ENCODE peak calls at places on chromosome 5, in ten cellular contexts. A is WTC11; T is NCI-H1694 treated with DMSO at 0.1 percent for 48 hours; M is heart left ventricle; R is HT1080; L is amygdala; Y is NCI-H748 treated with DMSO at 0.1 percent for 48 hours; W is stimulated activated naive CD8-positive, alpha-beta T cell treated with anti-CD3 and anti-CD28 coated beads, Interleukin-15, Interleukin-2, amounts not matched to agents 100 U/mL and 50 U/mL, for 24 hours; N is colonic mucosa; E is GM12865. B is an unnamed sample.

GRCh38 chr5:61397238-61397637 is 65.2 kb downstream of the ZSWIM6 start:
- DNase-seq in A (no peak), T (no peak), M (no peak), R (no peak), L (no peak), Y (no peak), W (no peak), N (no peak), E (no peak), B (peak)

GRCh38 chr5:73120222-73121108 is at the start of gene TMEM171:
- DNase-seq in A (peak), T (no peak), M (no peak), R (no peak), L (no peak), Y (peak), W (no peak), N (peak), E (no peak), B (no peak)

GRCh38 chr5:17305964-17306725 is 88.7 kb downstream of the BASP1 start:
- DNase-seq in A (no peak), T (no peak), M (no peak), R (no peak), L (no peak), Y (peak), W (no peak), N (peak), E (no peak), B (peak)

GRCh38 chr5:111748304-111748763 is 8.7 kb downstream of the NREP start:
- DNase-seq in A (no peak), T (no peak), M (no peak), R (peak), L (no peak), Y (no peak), W (no peak), N (no peak), E (peak), B (no peak)

GRCh38 chr5:137667341-137667740 is 68.5 kb downstream of the KLHL3 start:
- DNase-seq in A (no peak), T (no peak), M (no peak), R (no peak), L (no peak), Y (no peak), W (no peak), N (no peak), E (no peak), B (no peak)

GRCh38 chr5:91361790-91362189 is 21.3 kb downstream of the ARRDC3 start:
- DNase-seq in A (no peak), T (no peak), M (no peak), R (no peak), L (no peak), Y (no peak), W (no peak), N (no peak), E (no peak), B (no peak)

GRCh38 chr5:137629646-137630045 is 106.2 kb downstream of the KLHL3 start:
- DNase-seq in A (peak), T (peak), M (no peak), R (peak), L (no peak), Y (peak), W (no peak), N (no peak), E (peak), B (peak)

GRCh38 chr5:170404398-170404797 is 15.2 kb upstream of the KCNMB1 start:
- DNase-seq in A (no peak), T (no peak), M (no peak), R (no peak), L (no peak), Y (no peak), W (no peak), N (no peak), E (peak), B (no peak)

GRCh38 chr5:111063709-111064322 is 7.7 kb upstream of the TSLP start:
- DNase-seq in A (no peak), T (no peak), M (no peak), R (peak), L (no peak), Y (no peak), W (no peak), N (no peak), E (peak), B (no peak)

GRCh38 chr5:141763526-141763925 is 81.5 kb upstream of the ARAP3 start:
- DNase-seq in A (no peak), T (peak), M (peak), R (no peak), L (no peak), Y (peak), W (no peak), N (no peak), E (no peak), B (no peak)

GRCh38 chr5:42842860-42843641 is 31.4 kb upstream of the SELENOP start:
- DNase-seq in A (no peak), T (no peak), M (no peak), R (no peak), L (no peak), Y (no peak), W (no peak), N (no peak), E (no peak), B (peak)

GRCh38 chr5:27612161-27612560 is 573.8 kb upstream of the CDH9 start:
- DNase-seq in A (no peak), T (no peak), M (no peak), R (peak), L (no peak), Y (no peak), W (no peak), N (no peak), E (no peak), B (no peak)

GRCh38 chr5:57184322-57184721 is 10.5 kb downstream of the GPBP1 start:
- DNase-seq in A (no peak), T (no peak), M (no peak), R (no peak), L (no peak), Y (no peak), W (no peak), N (no peak), E (no peak), B (no peak)

GRCh38 chr5:76456258-76456657 is 53.2 kb downstream of the IQGAP2 start:
- DNase-seq in A (no peak), T (no peak), M (no peak), R (no peak), L (no peak), Y (no peak), W (no peak), N (no peak), E (no peak), B (no peak)

GRCh38 chr5:175598774-175599173 is 59.1 kb upstream of the HRH2 start:
- DNase-seq in A (no peak), T (no peak), M (no peak), R (no peak), L (no peak), Y (no peak), W (no peak), N (no peak), E (no peak), B (no peak)

GRCh38 chr5:53923969-53924876 is 363.8 kb downstream of the NDUFS4 start:
- DNase-seq in A (no peak), T (no peak), M (no peak), R (no peak), L (no peak), Y (no peak), W (no peak), N (no peak), E (no peak), B (no peak)

GRCh38 chr5:40428129-40428528 is 251.6 kb upstream of the PTGER4 start:
- DNase-seq in A (no peak), T (no peak), M (no peak), R (peak), L (no peak), Y (no peak), W (peak), N (no peak), E (no peak), B (peak)

GRCh38 chr5:34007116-34007674 is 655 bp downstream of the AMACR start:
- DNase-seq in A (no peak), T (no peak), M (no peak), R (no peak), L (peak), Y (peak), W (no peak), N (no peak), E (no peak), B (peak)

GRCh38 chr5:9233712-9234111 is 312.2 kb downstream of the SEMA5A start:
- DNase-seq in A (peak), T (no peak), M (no peak), R (no peak), L (no peak), Y (no peak), W (no peak), N (no peak), E (no peak), B (no peak)

GRCh38 chr5:100615362-100615761 is 80.2 kb downstream of the FAM174A start:
- DNase-seq in A (no peak), T (no peak), M (no peak), R (no peak), L (no peak), Y (no peak), W (no peak), N (no peak), E (no peak), B (no peak)

GRCh38 chr5:137039939-137040515 is 459.1 kb downstream of the SPOCK1 start:
- DNase-seq in A (no peak), T (peak), M (no peak), R (no peak), L (no peak), Y (no peak), W (no peak), N (no peak), E (no peak), B (no peak)

GRCh38 chr5:28397502-28397941 is 1359.1 kb upstream of the CDH9 start:
- DNase-seq in A (no peak), T (no peak), M (no peak), R (no peak), L (no peak), Y (no peak), W (no peak), N (no peak), E (no peak), B (no peak)

GRCh38 chr5:33994845-33995244 is 10.4 kb upstream of the SLC45A2 start:
- DNase-seq in A (no peak), T (no peak), M (no peak), R (peak), L (no peak), Y (no peak), W (no peak), N (no peak), E (no peak), B (no peak)

GRCh38 chr5:102600964-102601363 is 102.2 kb upstream of the SLCO6A1 start:
- DNase-seq in A (no peak), T (no peak), M (no peak), R (peak), L (no peak), Y (no peak), W (no peak), N (no peak), E (no peak), B (no peak)

GRCh38 chr5:119270121-119270565 is 85.7 kb upstream of the TNFAIP8 start:
- DNase-seq in A (no peak), T (no peak), M (no peak), R (no peak), L (no peak), Y (no peak), W (no peak), N (no peak), E (no peak), B (no peak)

GRCh38 chr5:174292348-174292747 is 246.8 kb downstream of the NSG2 start:
- DNase-seq in A (no peak), T (no peak), M (no peak), R (peak), L (no peak), Y (no peak), W (no peak), N (no peak), E (peak), B (no peak)

GRCh38 chr5:120614512-120614911 is 150.4 kb downstream of the PRR16 start:
- DNase-seq in A (no peak), T (no peak), M (no peak), R (no peak), L (no peak), Y (no peak), W (no peak), N (no peak), E (no peak), B (no peak)

GRCh38 chr5:143923634-143924265 is 111.8 kb downstream of the HMHB1 start:
- DNase-seq in A (no peak), T (no peak), M (no peak), R (peak), L (no peak), Y (no peak), W (no peak), N (no peak), E (peak), B (no peak)

GRCh38 chr5:175873090-175873454 is 1.7 kb downstream of the CPLX2 start:
- DNase-seq in A (peak), T (peak), M (no peak), R (no peak), L (peak), Y (peak), W (peak), N (no peak), E (no peak), B (no peak)